ENCODE peak calls at places on chromosomes 16 and 17, in nine cellular contexts. W is CD4-positive, alpha-beta T cell; A is spleen; P is psoas muscle; M is nephron progenitor cell; F is A549; Y is AG04450; K is neural progenitor cell; V is esophagus squamous epithelium. H is an unnamed sample.

GRCh38 chr16:81376880-81377279 is 62.1 kb downstream of the GAN start:
- DNase-seq in W (no peak), A (no peak), P (no peak), M (no peak), F (no peak), Y (no peak), K (no peak), V (no peak), H (no peak)

GRCh38 chr17:5203178-5203907 is 11.7 kb upstream of the ZNF594 start:
- DNase-seq in W (no peak), A (no peak), P (no peak), M (no peak), F (no peak), Y (no peak), K (no peak), V (no peak), H (no peak)

GRCh38 chr16:78198299-78198698 is 98.8 kb downstream of the WWOX start:
- DNase-seq in W (no peak), A (no peak), P (no peak), M (no peak), F (no peak), Y (no peak), K (no peak), V (no peak), H (no peak)

GRCh38 chr17:49210158-49211029 is at the start of the genes ABI3 and GNGT2:
- DNase-seq in W (peak; percentile 49), A (peak; percentile 91), P (peak; percentile 43), M (peak; percentile 35), F (no peak), Y (no peak), K (no peak), V (no peak), H (peak; percentile 64)

GRCh38 chr16:56349711-56350161 is 75.6 kb downstream of the AMFR start:
- DNase-seq in W (no peak), A (peak; percentile 64), P (no peak), M (no peak), F (no peak), Y (no peak), K (no peak), V (no peak), H (no peak)

GRCh38 chr16:22171953-22172352 is 9.6 kb downstream of the SDR42E2 start:
- DNase-seq in W (no peak), A (no peak), P (no peak), M (no peak), F (no peak), Y (no peak), K (no peak), V (no peak), H (no peak)

GRCh38 chr17:73133911-73134649 is 30.7 kb upstream of the SSTR2 start:
- DNase-seq in W (no peak), A (no peak), P (no peak), M (no peak), F (no peak), Y (no peak), K (no peak), V (no peak), H (no peak)

GRCh38 chr16:85936761-85937343 is 37.9 kb downstream of the IRF8 start:
- DNase-seq in W (no peak), A (no peak), P (no peak), M (no peak), F (no peak), Y (no peak), K (no peak), V (no peak), H (no peak)

GRCh38 chr16:50430076-50430475 is 61.3 kb upstream of the BRD7 start:
- DNase-seq in W (no peak), A (no peak), P (no peak), M (no peak), F (no peak), Y (no peak), K (no peak), V (no peak), H (no peak)

DNA sequence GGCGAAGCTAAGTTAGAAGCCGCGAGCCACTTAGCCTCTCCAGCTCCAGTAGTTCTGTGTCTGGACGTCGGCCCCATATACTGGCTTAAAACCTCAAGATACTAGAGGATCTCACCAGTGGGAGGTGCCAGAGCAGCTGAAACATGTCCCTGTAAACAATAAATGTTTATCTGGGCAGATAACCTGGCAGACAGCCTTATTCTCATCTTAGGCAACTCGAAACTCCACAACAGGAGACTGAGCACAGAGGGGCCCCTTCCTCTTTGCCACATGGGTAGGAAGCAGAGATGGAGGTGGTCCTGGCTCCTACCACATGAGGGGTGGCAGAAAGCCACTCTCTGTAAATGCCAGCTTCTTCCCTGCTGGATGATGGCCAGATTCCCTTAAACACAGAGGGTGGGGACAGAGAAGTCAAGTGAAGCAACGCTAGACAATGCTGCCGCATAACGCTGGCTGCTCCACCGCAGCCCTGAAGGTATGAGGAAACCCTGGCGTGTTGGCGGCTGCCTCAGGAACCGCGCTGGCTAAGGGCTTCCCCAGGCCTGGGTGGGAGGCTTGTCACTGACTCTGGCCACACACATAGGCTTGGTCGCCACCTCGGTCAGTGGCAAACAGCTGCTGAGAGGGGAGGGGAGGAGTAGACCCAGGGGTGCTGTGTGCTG is 67.9 kb downstream of the HIC1 start:
- DNase-seq in W (no peak), A (peak; percentile 81), P (peak; percentile 78), M (no peak), F (no peak), Y (peak; percentile 66), K (peak; percentile 50), V (no peak), H (no peak)
- TF ChIP-seq CTCF in W (no peak), A (no peak), P (peak; percentile 17), M (no peak), F (no peak), Y (peak; percentile 36), K (no peak), V (no peak), H (no peak)

GRCh38 chr17:45257115-45257514 is 4.8 kb downstream of the SPATA32 start:
- DNase-seq in W (no peak), A (no peak), P (no peak), M (no peak), F (no peak), Y (no peak), K (no peak), V (no peak), H (no peak)

GRCh38 chr17:45260204-45260783 is 1.6 kb downstream of the SPATA32 start:
- DNase-seq in W (no peak), A (no peak), P (peak; percentile 62), M (no peak), F (no peak), Y (no peak), K (no peak), V (no peak), H (no peak)

GRCh38 chr17:45255358-45255757 is 6.5 kb downstream of the SPATA32 start:
- DNase-seq in W (no peak), A (no peak), P (no peak), M (no peak), F (no peak), Y (no peak), K (no peak), V (no peak), H (no peak)

GRCh38 chr17:45253879-45254278 is 8.0 kb downstream of the SPATA32 start:
- DNase-seq in W (no peak), A (no peak), P (no peak), M (no peak), F (no peak), Y (no peak), K (no peak), V (no peak), H (no peak)

DNA sequence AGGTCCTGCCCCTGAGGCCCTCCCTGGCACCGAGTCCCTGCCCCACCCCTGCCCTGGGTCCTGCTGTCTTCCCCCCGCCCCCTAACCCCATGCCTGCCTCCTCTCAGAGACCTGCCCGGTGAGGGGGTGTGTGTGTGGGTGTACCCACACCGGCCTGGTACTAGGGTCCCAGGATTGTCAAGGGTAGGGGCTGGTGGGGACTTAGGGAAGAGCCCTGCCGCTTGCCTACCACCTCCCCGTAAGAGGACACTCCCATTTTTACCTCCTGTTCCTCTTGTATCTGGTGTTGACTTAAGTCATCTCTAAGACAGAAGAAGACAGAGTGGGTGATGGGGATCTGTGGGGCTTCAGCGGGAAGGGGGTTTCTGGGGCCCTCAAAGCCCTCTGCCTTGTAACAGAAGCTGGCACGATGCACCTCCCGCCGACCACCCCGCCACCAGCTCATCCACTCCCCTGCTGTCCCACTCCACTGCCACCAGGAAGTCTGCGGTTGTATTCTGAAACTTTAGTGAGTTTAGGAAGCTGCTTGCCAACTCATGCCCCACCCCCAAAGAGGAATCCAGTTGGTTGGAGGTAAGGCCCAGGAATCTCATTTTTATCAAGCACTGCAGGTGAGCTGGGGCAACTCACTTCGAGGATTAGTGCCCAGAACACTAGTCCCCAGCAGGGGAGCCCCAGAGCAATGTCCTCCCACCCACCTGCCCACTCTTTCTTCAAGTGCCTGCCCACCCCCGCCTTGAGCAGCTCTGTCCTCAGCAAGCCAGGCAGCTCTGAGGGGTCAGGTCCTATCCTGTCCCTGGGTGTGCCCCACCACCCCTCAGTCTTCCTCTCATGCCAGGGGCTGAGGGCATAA is 5.6 kb downstream of the SPATA32 start:
- DNase-seq in W (no peak), A (no peak), P (no peak), M (no peak), F (no peak), Y (no peak), K (peak; percentile 18), V (no peak), H (no peak)
- TF ChIP-seq CTCF in W (peak; percentile 14), A (no peak), P (no peak), M (no peak), F (no peak), Y (no peak), K (no peak), V (no peak), H (no peak)

DNA sequence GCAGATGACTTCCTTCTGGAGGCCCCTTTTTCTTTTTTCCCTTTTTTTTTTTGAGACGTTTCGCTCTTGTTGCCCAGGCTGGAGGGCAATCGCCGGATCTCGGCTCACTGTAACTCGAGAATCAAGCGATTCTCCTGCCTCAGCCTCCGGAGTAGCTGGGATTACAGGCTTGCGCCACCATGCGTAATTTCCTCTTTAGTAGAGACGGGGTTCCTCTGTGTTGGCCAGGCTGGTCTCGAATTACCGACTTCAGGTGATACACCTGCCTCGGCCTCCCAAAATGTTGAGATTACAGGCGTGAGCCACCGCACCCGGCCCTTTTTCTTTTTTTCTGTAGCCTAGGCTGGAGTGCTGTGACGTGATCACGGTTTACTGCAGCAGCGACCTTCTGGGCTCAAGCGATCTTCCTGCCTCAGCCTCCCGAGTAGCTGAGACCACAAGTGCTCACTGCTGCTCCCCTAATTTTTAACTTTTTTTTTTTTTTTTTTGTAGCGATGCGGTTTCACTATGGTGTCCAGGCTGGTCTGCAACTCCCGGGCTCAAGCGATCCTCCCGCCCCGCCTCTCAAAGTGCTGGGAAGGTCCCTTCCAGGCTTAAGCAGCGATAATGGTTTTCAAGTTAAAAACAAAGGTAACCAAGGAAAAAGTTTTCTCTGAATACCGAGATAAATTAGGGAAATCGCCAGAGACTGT is 956 bp upstream of the IST1 start:
- DNase-seq in W (peak; percentile 28), A (peak; percentile 83), P (peak; percentile 29), M (peak; percentile 50), F (peak; percentile 70), Y (no peak), K (peak; percentile 79), V (no peak), H (peak; percentile 25)
- TF ChIP-seq CTCF in W (no peak), A (no peak), P (no peak), M (no peak), F (peak; percentile 13), Y (peak; percentile 14), K (peak; percentile 7), V (no peak), H (no peak)

DNA sequence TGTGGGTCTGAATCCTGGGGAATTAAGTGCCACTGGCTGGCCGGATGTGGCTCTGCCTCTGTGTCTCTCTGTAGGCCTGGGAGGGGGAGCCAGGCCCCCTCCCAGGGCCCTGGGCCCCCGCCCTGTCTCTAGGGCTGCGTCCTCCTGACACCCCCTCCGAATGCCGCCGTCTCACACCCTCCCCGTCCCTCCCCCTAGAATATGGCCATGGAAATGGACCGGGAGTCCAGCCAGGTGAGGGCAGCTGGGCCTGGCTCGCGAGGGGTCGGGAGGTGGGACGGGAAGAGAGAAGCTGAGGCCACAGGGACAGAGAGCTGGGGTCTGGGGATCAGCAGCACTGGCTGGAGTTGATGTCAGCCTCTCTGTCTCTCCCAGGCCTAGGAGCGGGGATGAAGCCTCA is 16.1 kb upstream of the PKMYT1 start:
- DNase-seq in W (no peak), A (no peak), P (no peak), M (no peak), F (no peak), Y (no peak), K (no peak), V (no peak), H (no peak)
- TF ChIP-seq CTCF in W (no peak), A (no peak), P (no peak), M (no peak), F (no peak), Y (no peak), K (no peak), V (no peak), H (no peak)